ENCODE peak calls at places on chromosomes 6 and 20, in seven cellular contexts. H is H9, C is IMR-90, Y is H1, J is mesendoderm, G is trophoblast cell, O is mesenchymal stem cell. E is an unnamed sample.

GRCh38 chr20:25148181-25148981 is 47.1 kb upstream of the ENTPD6 start:
- DNase-seq in Y (no peak), G (no peak), C (peak; percentile 51), O (peak; percentile 30), J (peak; percentile 22), H (peak; percentile 56), E (no peak)

GRCh38 chr20:2163312-2163711 is 61.7 kb downstream of the STK35 start:
- DNase-seq in Y (no peak), C (no peak), G (no peak), H (peak; percentile 14), O (no peak), J (no peak), E (no peak)

GRCh38 chr20:47576516-47577033 is 74.9 kb downstream of the NCOA3 start:
- DNase-seq in H (no peak), O (peak; percentile 86), J (peak; percentile 57), Y (no peak), G (no peak), C (peak; percentile 90), E (no peak)

GRCh38 chr20:46063652-46064054 is 26.1 kb downstream of the NCOA5 start:
- DNase-seq in G (no peak), Y (no peak), C (no peak), J (no peak), O (no peak), H (no peak), E (no peak)

GRCh38 chr6:12866422-12867029 is 150.0 kb downstream of the PHACTR1 start:
- DNase-seq in J (no peak), G (no peak), C (no peak), H (no peak), Y (no peak), O (no peak), E (no peak)

GRCh38 chr6:109420751-109421150 is 19.7 kb downstream of the PPIL6 start:
- DNase-seq in Y (no peak), J (no peak), C (no peak), G (no peak), H (no peak), O (no peak), E (no peak)

GRCh38 chr6:145836170-145836569 is 21.6 kb upstream of the FBXO30 start:
- DNase-seq in Y (no peak), O (peak; percentile 60), J (peak; percentile 40), H (no peak), C (peak; percentile 51), G (peak; percentile 45), E (no peak)

GRCh38 chr6:47264775-47265184 is 44.9 kb downstream of the TNFRSF21 start:
- DNase-seq in Y (no peak), C (no peak), J (no peak), O (peak; percentile 28), H (no peak), G (no peak), E (no peak)

GRCh38 chr20:63686492-63687321 is 9.7 kb upstream of the TNFRSF6B start:
- DNase-seq in O (peak; percentile 96), Y (no peak), H (no peak), C (peak; percentile 80), G (peak; percentile 88), J (no peak), E (no peak)

GRCh38 chr6:90068264-90068663 is 174.0 kb downstream of the GJA10 start:
- DNase-seq in C (peak; percentile 78), O (peak; percentile 68), G (no peak), J (peak; percentile 67), Y (no peak), H (no peak), E (no peak)

GRCh38 chr20:48592107-48592940 is 235.5 kb downstream of the PREX1 start:
- DNase-seq in H (no peak), O (no peak), C (no peak), G (no peak), Y (no peak), J (no peak), E (no peak)

GRCh38 chr20:31838646-31839292 is 6.6 kb downstream of the FOXS1 start:
- DNase-seq in O (no peak), H (no peak), C (no peak), G (no peak), Y (no peak), J (no peak), E (no peak)

GRCh38 chr6:3912366-3913076 is 63.3 kb downstream of the FAM50B start:
- DNase-seq in J (no peak), H (no peak), C (peak; percentile 14), O (no peak), G (no peak), Y (no peak), E (no peak)

GRCh38 chr6:56148488-56149190 is 98.7 kb downstream of the COL21A1 start:
- DNase-seq in J (no peak), H (no peak), G (no peak), C (peak; percentile 18), Y (no peak), O (no peak), E (no peak)

GRCh38 chr6:90008908-90009501 is 114.7 kb downstream of the GJA10 start:
- DNase-seq in G (no peak), Y (no peak), J (no peak), H (no peak), C (peak; percentile 68), O (peak; percentile 13), E (no peak)

GRCh38 chr6:148583631-148584030 is 163.2 kb upstream of the UST start:
- DNase-seq in Y (no peak), O (no peak), G (no peak), H (no peak), J (no peak), C (no peak), E (no peak)

GRCh38 chr6:67854098-67854497 is 781.0 kb upstream of the ADGRB3 start:
- DNase-seq in O (peak; percentile 18), J (peak; percentile 3), Y (no peak), G (no peak), C (no peak), H (no peak), E (no peak)

GRCh38 chr6:121890307-121890910 is 455.0 kb downstream of the GJA1 start:
- DNase-seq in G (no peak), J (peak; percentile 98), Y (no peak), O (peak; percentile 64), C (no peak), H (peak; percentile 40), E (no peak)

DNA sequence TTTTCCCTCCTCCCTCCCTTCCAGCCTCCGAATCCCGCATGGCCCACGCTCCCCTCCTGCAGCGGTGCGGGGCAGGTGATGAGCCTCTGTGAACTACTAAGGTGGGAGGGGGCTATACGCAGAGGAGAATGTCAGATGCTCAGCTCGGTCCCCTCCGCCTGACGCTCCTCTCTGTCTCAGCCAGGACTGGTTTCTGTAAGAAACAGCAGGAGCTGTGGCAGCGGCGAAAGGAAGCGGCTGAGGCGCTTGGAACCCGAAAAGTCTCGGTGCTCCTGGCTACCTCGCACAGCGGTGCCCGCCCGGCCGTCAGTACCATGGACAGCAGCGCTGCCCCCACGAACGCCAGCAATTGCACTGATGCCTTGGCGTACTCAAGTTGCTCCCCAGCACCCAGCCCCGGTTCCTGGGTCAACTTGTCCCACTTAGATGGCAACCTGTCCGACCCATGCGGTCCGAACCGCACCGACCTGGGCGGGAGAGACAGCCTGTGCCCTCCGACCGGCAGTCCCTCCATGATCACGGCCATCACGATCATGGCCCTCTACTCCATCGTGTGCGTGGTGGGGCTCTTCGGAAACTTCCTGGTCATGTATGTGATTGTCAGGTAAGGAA is at the start of gene OPRM1:
- DNase-seq in J (peak; percentile 86), G (no peak), Y (peak; percentile 73), C (no peak), H (peak; percentile 92), O (peak; percentile 47), E (peak; percentile 83)
- H3K18ac ChIP-seq in J (no peak within 1 kb of the TSS), G (no peak within 1 kb of the TSS), Y (no peak within 1 kb of the TSS), C (no peak within 1 kb of the TSS), H (no peak within 1 kb of the TSS), O (no peak within 1 kb of the TSS), E (no peak within 1 kb of the TSS)

GRCh38 chr6:166003569-166003968 is 164.1 kb downstream of the TBXT start:
- DNase-seq in H (peak; percentile 41), J (no peak), G (no peak), O (peak; percentile 53), C (no peak), Y (no peak), E (no peak)

GRCh38 chr6:166005401-166005845 is 162.2 kb downstream of the TBXT start:
- DNase-seq in J (no peak), H (no peak), C (peak; percentile 62), Y (no peak), G (peak; percentile 12), O (peak; percentile 69), E (no peak)

GRCh38 chr6:166005846-166006592 is 161.6 kb downstream of the TBXT start:
- DNase-seq in G (peak; percentile 72), O (peak; percentile 89), Y (no peak), H (peak; percentile 36), J (peak; percentile 35), C (peak; percentile 94), E (no peak)

GRCh38 chr6:166006593-166007301 is 160.9 kb downstream of the TBXT start:
- DNase-seq in H (no peak), O (peak; percentile 87), G (peak; percentile 43), J (peak; percentile 45), Y (no peak), C (peak; percentile 89), E (no peak)

DNA sequence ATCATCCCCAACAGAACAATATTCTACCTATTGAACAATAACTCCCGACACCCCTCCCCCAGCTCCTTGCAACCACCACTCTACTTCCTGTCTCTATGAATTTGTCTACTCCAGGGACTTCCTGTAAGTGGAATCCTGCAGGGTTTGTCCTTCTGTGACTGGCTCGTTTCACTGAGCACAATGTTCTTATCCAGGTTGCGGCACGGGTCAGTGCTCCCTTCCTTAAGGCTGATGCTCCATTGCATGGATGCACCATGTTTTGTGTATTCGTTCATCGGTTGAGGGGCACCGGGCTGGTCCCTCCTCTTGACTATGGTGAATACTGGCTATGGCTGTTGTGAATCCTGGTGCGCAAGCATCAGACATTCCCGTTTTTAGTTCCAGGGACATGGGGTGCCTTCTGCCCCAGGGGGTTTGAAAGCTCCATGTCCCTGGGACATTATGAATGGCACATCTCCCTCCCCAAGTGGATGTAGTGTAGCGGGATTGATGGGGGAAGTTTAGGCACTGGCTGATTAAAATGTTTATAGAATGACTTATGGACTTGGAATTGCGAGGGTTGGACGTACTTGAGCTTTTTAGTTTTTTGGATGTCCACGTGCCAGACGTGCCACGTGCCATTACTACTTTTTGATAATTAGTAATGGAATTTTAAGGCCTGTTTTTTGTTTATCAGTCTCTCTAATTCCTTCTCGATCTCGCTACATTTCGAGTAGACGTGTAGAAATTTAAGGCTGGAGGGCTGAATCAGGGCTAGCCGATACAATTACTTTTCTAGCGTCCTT is 163.0 kb downstream of the TBXT start:
- DNase-seq in C (no peak), O (no peak), H (no peak), G (no peak), Y (no peak), J (no peak), E (no peak)
- H3K18ac ChIP-seq in C (peak overlapping the region; percentile 96), O (no peak overlapping the region), H (no peak overlapping the region), G (no peak overlapping the region), Y (no peak overlapping the region), J (no peak overlapping the region), E (peak overlapping the region; percentile 92)

GRCh38 chr6:25555188-25555587 is 96.8 kb upstream of the SCGN start:
- DNase-seq in C (no peak), Y (no peak), O (no peak), J (no peak), H (no peak), G (no peak), E (no peak)
- H3K18ac ChIP-seq in C (no peak overlapping the region), Y (no peak overlapping the region), O (no peak overlapping the region), J (no peak overlapping the region), H (no peak overlapping the region), G (no peak overlapping the region), E (no peak overlapping the region)

DNA sequence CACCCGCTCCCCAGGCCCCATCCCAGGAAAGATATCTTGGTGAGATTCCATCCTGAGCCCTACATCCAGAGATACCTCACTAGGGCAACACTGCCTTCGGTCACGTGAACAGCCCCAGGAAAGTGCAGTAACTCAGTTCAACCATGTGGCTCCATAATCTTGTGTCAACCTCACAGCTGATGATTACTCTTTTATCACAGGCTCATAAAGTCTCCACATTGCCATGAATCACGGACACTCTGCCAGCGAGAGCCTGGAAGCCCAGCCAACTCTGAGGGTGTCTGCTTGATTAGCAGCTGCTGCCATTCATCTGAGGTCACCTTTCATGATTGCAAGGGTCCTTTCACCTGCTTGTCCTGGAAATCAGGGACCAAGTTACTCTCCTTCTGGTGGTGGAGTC is 175.8 kb upstream of the LRFN2 start:
- DNase-seq in J (no peak), G (no peak), Y (no peak), O (no peak), H (no peak), C (no peak), E (no peak)
- H3K18ac ChIP-seq in J (no peak overlapping the region), G (no peak overlapping the region), Y (no peak overlapping the region), O (no peak overlapping the region), H (no peak overlapping the region), C (no peak overlapping the region), E (no peak overlapping the region)

E was measured in neuronal stem cell.